ENCODE peak calls at places on chromosome 9, in five cellular contexts. P is NCI-H2029 treated with DMSO at 0.1 percent for 48 hours; Y is pulmonary artery endothelial cell; G is activated CD8-positive, alpha-beta memory T cell treated with anti-CD3 and anti-CD28 coated beads, Interleukin-2, amount 10 ng/mL, durations not matched to agents 7 days and 5 days; E is PC-9. T is an unnamed sample.

GRCh38 chr9:83599071-83599470 is 23.9 kb upstream of the IDNK start:
- DNase-seq in P (no peak), Y (no peak), G (no peak), E (no peak), T (no peak)

GRCh38 chr9:37036237-37037136 is 2.4 kb upstream of the PAX5 start:
- DNase-seq in P (peak; percentile 55), Y (no peak), G (peak; percentile 52), E (no peak), T (no peak)

GRCh38 chr9:33415152-33416038 is 13.0 kb upstream of the AQP7 start:
- DNase-seq in P (peak; percentile 93), Y (peak; percentile 7), G (peak; percentile 93), E (peak; percentile 95), T (no peak)

GRCh38 chr9:111349766-111350165 is 19.7 kb upstream of the OR2K2 start:
- DNase-seq in P (peak; percentile 46), Y (no peak), G (no peak), E (no peak), T (no peak)

GRCh38 chr9:71968541-71969090 is 57.2 kb downstream of the C9orf85 start:
- DNase-seq in P (no peak), Y (no peak), G (no peak), E (no peak), T (no peak)

GRCh38 chr9:38652486-38652885 is 32.1 kb upstream of the ANKRD18A start:
- DNase-seq in P (no peak), Y (no peak), G (no peak), E (no peak), T (no peak)

GRCh38 chr9:94920439-94920951 is 194.0 kb downstream of the AOPEP start:
- DNase-seq in P (no peak), Y (no peak), G (no peak), E (peak; percentile 74), T (no peak)

GRCh38 chr9:127955294-127956015 is 17.8 kb upstream of the DPM2 start:
- DNase-seq in P (peak; percentile 94), Y (no peak), G (peak; percentile 85), E (peak; percentile 97), T (no peak)

GRCh38 chr9:125272697-125273096 is 11.1 kb downstream of the GAPVD1 start:
- DNase-seq in P (no peak), Y (no peak), G (no peak), E (peak; percentile 89), T (no peak)

GRCh38 chr9:36858805-36859375 is 175.2 kb downstream of the PAX5 start:
- DNase-seq in P (no peak), Y (no peak), G (no peak), E (no peak), T (no peak)

GRCh38 chr9:8012986-8013385 is 213.4 kb upstream of the DMAC1 start:
- DNase-seq in P (no peak), Y (no peak), G (no peak), E (peak; percentile 35), T (no peak)

GRCh38 chr9:95130484-95130883 is 187.0 kb downstream of the FANCC start:
- DNase-seq in P (no peak), Y (no peak), G (no peak), E (no peak), T (no peak)

GRCh38 chr9:77663754-77664153 is 15.6 kb upstream of the GNA14 start:
- DNase-seq in P (peak; percentile 55), Y (no peak), G (no peak), E (peak; percentile 86), T (no peak)